ENCODE peak calls at places on chromosome 4, in nine cellular contexts. H is GM23248; S is mesothelial cell of epicardium; W is NCI-H2081; K is stimulated activated CD4-positive, alpha-beta T cell treated with anti-CD3 and anti-CD28 coated beads, Interleukin-4, amount 100 ng/mL, for 4 hours; A is endodermal cell; N is breast epithelium; C is fibroblast of pulmonary artery; G is DMS153. P is an unnamed sample.

GRCh38 chr4:673349-674091 is 556 bp downstream of the ATP5ME start:
- DNase-seq in H (peak), S (no peak), W (peak), K (no peak), A (no peak), N (no peak), C (no peak), G (no peak), P (no peak)

GRCh38 chr4:26020896-26021295 is 106.9 kb downstream of the SMIM20 start:
- DNase-seq in H (peak), S (no peak), W (no peak), K (no peak), A (no peak), N (no peak), C (peak), G (no peak), P (no peak)

GRCh38 chr4:25550376-25551030 is 105.1 kb upstream of the SLC34A2 start:
- DNase-seq in H (no peak), S (no peak), W (no peak), K (no peak), A (no peak), N (no peak), C (no peak), G (no peak), P (no peak)

GRCh38 chr4:89290727-89291126 is 16.9 kb downstream of the GPRIN3 start:
- DNase-seq in H (no peak), S (no peak), W (no peak), K (no peak), A (no peak), N (no peak), C (no peak), G (no peak), P (no peak)

GRCh38 chr4:153618831-153619230 is 65.2 kb upstream of the TLR2 start:
- DNase-seq in H (no peak), S (no peak), W (no peak), K (no peak), A (peak), N (no peak), C (no peak), G (no peak), P (no peak)

GRCh38 chr4:37662861-37663390 is 23.2 kb downstream of the RELL1 start:
- DNase-seq in H (no peak), S (no peak), W (no peak), K (no peak), A (peak), N (no peak), C (no peak), G (no peak), P (peak)

GRCh38 chr4:52576326-52576725 is 82.8 kb downstream of the USP46 start:
- DNase-seq in H (no peak), S (no peak), W (no peak), K (no peak), A (no peak), N (no peak), C (no peak), G (no peak), P (no peak)

GRCh38 chr4:130640583-130640982 is 1544.6 kb downstream of the C4orf33 start:
- DNase-seq in H (no peak), S (no peak), W (peak), K (no peak), A (no peak), N (no peak), C (no peak), G (peak), P (no peak)

GRCh38 chr4:186486172-186486571 is 69.2 kb downstream of the MTNR1A start:
- DNase-seq in H (peak), S (no peak), W (no peak), K (no peak), A (no peak), N (no peak), C (no peak), G (no peak), P (no peak)

GRCh38 chr4:143294310-143294709 is 42.4 kb upstream of the GAB1 start:
- DNase-seq in H (peak), S (no peak), W (no peak), K (no peak), A (no peak), N (peak), C (peak), G (no peak), P (no peak)

GRCh38 chr4:41882622-41883347 is 52.4 kb upstream of the TMEM33 start:
- DNase-seq in H (peak), S (peak), W (peak), K (peak), A (peak), N (peak), C (peak), G (no peak), P (no peak)

GRCh38 chr4:65668201-65669007 is 1.9 kb downstream of the EPHA5 start:
- DNase-seq in H (peak), S (peak), W (no peak), K (no peak), A (peak), N (no peak), C (peak), G (no peak), P (no peak)

GRCh38 chr4:21655100-21655499 is 293.5 kb downstream of the KCNIP4 start:
- DNase-seq in H (no peak), S (no peak), W (no peak), K (no peak), A (no peak), N (no peak), C (no peak), G (no peak), P (no peak)

GRCh38 chr4:86927843-86928395 is 6.9 kb upstream of the AFF1 start:
- DNase-seq in H (peak), S (no peak), W (no peak), K (peak), A (no peak), N (no peak), C (peak), G (no peak), P (no peak)

GRCh38 chr4:94936854-94937253 is 179.1 kb downstream of the BMPR1B start:
- DNase-seq in H (no peak), S (no peak), W (no peak), K (no peak), A (no peak), N (no peak), C (no peak), G (no peak), P (no peak)

GRCh38 chr4:107854326-107855030 is 29.7 kb downstream of the SGMS2 start:
- DNase-seq in H (peak), S (no peak), W (no peak), K (no peak), A (no peak), N (no peak), C (peak), G (no peak), P (no peak)

GRCh38 chr4:183256756-183257385 is 63.2 kb downstream of the CLDN22 start:
- DNase-seq in H (peak), S (no peak), W (peak), K (peak), A (peak), N (no peak), C (peak), G (no peak), P (peak)

GRCh38 chr4:123869517-123870282 is 473.1 kb downstream of the SPRY1 start:
- DNase-seq in H (peak), S (no peak), W (peak), K (no peak), A (no peak), N (no peak), C (no peak), G (peak), P (no peak)

GRCh38 chr4:1991087-1991486 is 17.7 kb downstream of the NELFA start:
- DNase-seq in H (no peak), S (no peak), W (no peak), K (no peak), A (no peak), N (no peak), C (no peak), G (no peak), P (no peak)

GRCh38 chr4:138085956-138086355 is 156.2 kb downstream of the SLC7A11 start:
- DNase-seq in H (no peak), S (no peak), W (no peak), K (no peak), A (no peak), N (no peak), C (no peak), G (no peak), P (no peak)

GRCh38 chr4:73726000-73726399 is 14.4 kb upstream of the CXCL8 start:
- DNase-seq in H (peak), S (no peak), W (no peak), K (no peak), A (no peak), N (no peak), C (peak), G (no peak), P (no peak)

GRCh38 chr4:178632415-178632814 is 1190.2 kb upstream of the AGA start:
- DNase-seq in H (no peak), S (no peak), W (no peak), K (no peak), A (no peak), N (no peak), C (no peak), G (no peak), P (no peak)

GRCh38 chr4:114606240-114606639 is 7.6 kb downstream of the UGT8 start:
- DNase-seq in H (no peak), S (no peak), W (peak), K (no peak), A (no peak), N (no peak), C (no peak), G (peak), P (no peak)

GRCh38 chr4:60682901-60683300 is 517.2 kb upstream of the ADGRL3 start:
- DNase-seq in H (peak), S (no peak), W (no peak), K (no peak), A (no peak), N (no peak), C (peak), G (no peak), P (no peak)

GRCh38 chr4:77734928-77735327 is 84.2 kb downstream of the CNOT6L start:
- DNase-seq in H (peak), S (no peak), W (no peak), K (peak), A (peak), N (no peak), C (peak), G (no peak), P (no peak)

GRCh38 chr4:8848507-8849265 is 23.0 kb downstream of the HMX1 start:
- DNase-seq in H (no peak), S (no peak), W (no peak), K (no peak), A (peak), N (no peak), C (no peak), G (no peak), P (no peak)

GRCh38 chr4:22091906-22092305 is 143.3 kb upstream of the KCNIP4 start:
- DNase-seq in H (no peak), S (no peak), W (no peak), K (no peak), A (no peak), N (no peak), C (no peak), G (no peak), P (no peak)

GRCh38 chr4:78624048-78624447 is 72.5 kb downstream of the ANXA3 start:
- DNase-seq in H (peak), S (no peak), W (no peak), K (no peak), A (no peak), N (no peak), C (no peak), G (no peak), P (no peak)

GRCh38 chr4:170623899-170624298 is 534.1 kb upstream of the AADAT start:
- DNase-seq in H (peak), S (no peak), W (no peak), K (no peak), A (no peak), N (no peak), C (no peak), G (no peak), P (no peak)

GRCh38 chr4:61958591-61958990 is 758.5 kb downstream of the ADGRL3 start:
- DNase-seq in H (no peak), S (no peak), W (no peak), K (no peak), A (peak), N (no peak), C (no peak), G (no peak), P (no peak)

GRCh38 chr4:115424852-115425251 is 311.4 kb upstream of the NDST4 start:
- DNase-seq in H (no peak), S (no peak), W (no peak), K (no peak), A (no peak), N (no peak), C (no peak), G (peak), P (no peak)

GRCh38 chr4:74768857-74769525 is 25.3 kb downstream of the BTC start:
- DNase-seq in H (peak), S (no peak), W (no peak), K (no peak), A (no peak), N (no peak), C (peak), G (no peak), P (no peak)

GRCh38 chr4:43277003-43277402 is 384.5 kb downstream of the GRXCR1 start:
- DNase-seq in H (peak), S (no peak), W (no peak), K (no peak), A (no peak), N (no peak), C (peak), G (no peak), P (no peak)

GRCh38 chr4:40562681-40563080 is 67.0 kb downstream of the RBM47 start:
- DNase-seq in H (peak), S (no peak), W (no peak), K (no peak), A (no peak), N (no peak), C (no peak), G (no peak), P (no peak)

GRCh38 chr4:156295676-156296075 is 342.0 kb upstream of the CTSO start:
- DNase-seq in H (peak), S (no peak), W (no peak), K (no peak), A (no peak), N (no peak), C (no peak), G (no peak), P (no peak)

GRCh38 chr4:140037353-140038030 is 116.5 kb downstream of the MAML3 start:
- DNase-seq in H (peak), S (no peak), W (peak), K (no peak), A (no peak), N (no peak), C (peak), G (no peak), P (no peak)

GRCh38 chr4:53705972-53706371 is 114.7 kb upstream of the LNX1 start:
- DNase-seq in H (no peak), S (no peak), W (no peak), K (no peak), A (no peak), N (no peak), C (no peak), G (no peak), P (no peak)

P was measured in amygdala.